ENCODE peak calls at places on chromosome 20, in ten cellular contexts. U, G, E, C, B, K, T, S, Z and H are unnamed samples. For H3K36me3, the result is how much of the 10 kb centered on the place peaks cover.

GRCh38 chr20:21391495-21392298 is 5.6 kb downstream of the NKX2-4 start:
- DNase-seq in Z (no peak), G (peak), B (no peak), C (no peak), U (no peak), E (no peak), T (peak), K (no peak), S (no peak), H (no peak)

GRCh38 chr20:32452776-32453466 is 94.8 kb downstream of the ASXL1 start:
- DNase-seq in B (no peak), E (no peak), C (no peak), U (no peak), K (no peak), S (no peak), G (no peak), T (no peak), Z (no peak), H (no peak)

GRCh38 chr20:35568645-35569044 is 26.8 kb downstream of the ERGIC3 start:
- DNase-seq in B (peak), E (no peak), U (no peak), S (peak), C (peak), T (peak), Z (no peak), G (peak), K (no peak), H (no peak)

GRCh38 chr20:8601542-8601912 is 467.4 kb upstream of the PLCB4 start:
- DNase-seq in K (no peak), T (no peak), S (no peak), C (peak), E (no peak), Z (no peak), G (no peak), U (no peak), B (no peak), H (no peak)

GRCh38 chr20:35555951-35556645 is 14.2 kb downstream of the ERGIC3 start:
- DNase-seq in T (no peak), Z (no peak), E (no peak), S (no peak), U (no peak), K (no peak), C (no peak), B (no peak), G (no peak), H (no peak)

GRCh38 chr20:63218701-63219446 is 2.9 kb upstream of the YTHDF1 start:
- DNase-seq in S (no peak), Z (no peak), U (no peak), B (no peak), E (no peak), G (no peak), C (no peak), K (no peak), T (no peak), H (no peak)

GRCh38 chr20:13325033-13325432 is 104.0 kb downstream of the ISM1 start:
- DNase-seq in Z (no peak), G (peak), E (no peak), B (peak), C (peak), S (peak), U (no peak), T (peak), K (peak), H (peak)

GRCh38 chr20:63215101-63216040 is 560 bp downstream of the YTHDF1 start:
- DNase-seq in U (no peak), S (peak), C (peak), G (peak), B (peak), Z (no peak), T (peak), K (no peak), E (no peak), H (peak)

GRCh38 chr20:63858393-63859165 is 2.7 kb upstream of the ABHD16B start:
- DNase-seq in C (no peak), T (peak), Z (no peak), U (no peak), E (peak), G (peak), K (peak), B (peak), S (peak), H (peak)

GRCh38 chr20:33007376-33008335 is at the start of gene BPIFB2:
- DNase-seq in E (no peak), B (no peak), K (no peak), Z (no peak), U (no peak), G (no peak), T (no peak), S (no peak), C (no peak), H (no peak)

GRCh38 chr20:36773123-36773547 is 428 bp downstream of the DSN1 start:
- DNase-seq in K (no peak), C (no peak), S (peak), U (no peak), B (peak), E (no peak), T (no peak), Z (no peak), G (no peak), H (no peak)

GRCh38 chr20:33947709-33948295 is 45.9 kb upstream of the RALY start:
- DNase-seq in S (peak), Z (no peak), G (peak), K (peak), U (no peak), E (peak), T (peak), C (peak), B (peak), H (peak)

GRCh38 chr20:60057123-60057865 is 99.1 kb downstream of the CDH26 start:
- DNase-seq in K (peak), T (peak), U (peak), B (peak), G (peak), Z (peak), C (peak), E (peak), S (peak), H (peak)

GRCh38 chr20:32828029-32828666 is 8.4 kb downstream of the MAPRE1 start:
- DNase-seq in B (no peak), Z (no peak), U (no peak), T (no peak), E (no peak), C (no peak), K (no peak), S (no peak), G (no peak), H (no peak)

GRCh38 chr20:46199198-46199597 is 81.1 kb downstream of the CD40 start:
- DNase-seq in U (no peak), Z (peak), S (peak), K (peak), B (no peak), E (peak), T (peak), G (peak), C (no peak), H (no peak)

GRCh38 chr20:11130554-11131166 is 456.9 kb upstream of the JAG1 start:
- DNase-seq in B (no peak), K (no peak), S (no peak), U (no peak), G (no peak), E (no peak), T (no peak), Z (no peak), C (no peak), H (no peak)

GRCh38 chr20:36085686-36086267 is 68.8 kb upstream of the EPB41L1 start:
- DNase-seq in U (no peak), Z (peak), T (peak), B (no peak), S (no peak), G (no peak), C (peak), K (no peak), E (no peak), H (peak)

GRCh38 chr20:48594533-48594932 is 233.3 kb downstream of the PREX1 start:
- DNase-seq in G (no peak), E (no peak), U (no peak), Z (no peak), B (peak), C (no peak), K (no peak), T (no peak), S (no peak), H (no peak)

GRCh38 chr20:5779071-5779470 is 28.9 kb downstream of the SHLD1 start:
- DNase-seq in G (no peak), B (no peak), E (no peak), S (no peak), C (no peak), T (no peak), Z (no peak), U (no peak), K (no peak), H (no peak)

GRCh38 chr20:14775778-14776177 is 438.4 kb upstream of the FLRT3 start:
- DNase-seq in B (no peak), S (no peak), U (no peak), C (peak), T (no peak), E (peak), G (no peak), K (no peak), Z (peak), H (peak)

GRCh38 chr20:45927071-45927878 is 7.2 kb upstream of the PCIF1 start:
- DNase-seq in C (no peak), U (no peak), K (no peak), B (no peak), S (no peak), G (no peak), Z (no peak), E (no peak), T (no peak), H (no peak)

GRCh38 chr20:35432430-35432735 is 5.6 kb downstream of the GDF5 start:
- DNase-seq in S (no peak), B (no peak), T (peak), U (no peak), C (no peak), Z (no peak), E (no peak), G (no peak), K (no peak), H (no peak)

GRCh38 chr20:7993238-7993637 is 26.3 kb downstream of the TMX4 start:
- DNase-seq in C (no peak), G (no peak), E (no peak), T (no peak), B (no peak), Z (no peak), K (no peak), S (no peak), U (no peak), H (no peak)

GRCh38 chr20:17854307-17854903 is 114.2 kb downstream of the SNX5 start:
- DNase-seq in Z (peak), U (no peak), B (peak), C (peak), G (peak), K (no peak), S (no peak), T (peak), E (peak), H (no peak)

GRCh38 chr20:63642518-63643247 is 10.5 kb downstream of the STMN3 start:
- DNase-seq in Z (no peak), S (peak), K (no peak), B (no peak), C (peak), G (peak), T (peak), U (no peak), E (no peak), H (no peak)

GRCh38 chr20:653590-654426 is 808 bp upstream of the SRXN1 start:
- DNase-seq in K (no peak), T (no peak), S (no peak), Z (no peak), E (peak), C (peak), G (no peak), U (no peak), B (no peak), H (no peak)

GRCh38 chr20:58327211-58327610 is 17.7 kb downstream of the RAB22A start:
- DNase-seq in E (peak), K (no peak), B (no peak), C (peak), T (no peak), G (no peak), S (no peak), Z (no peak), U (no peak), H (no peak)
- H3K36me3 ChIP-seq in E (under half), K (under half), B (under half), C (under half), T (under half), G (under half), S (under half), Z (under half), U (under half), H (under half)

GRCh38 chr20:41245086-41245707 is 72.3 kb downstream of the ZHX3 start:
- DNase-seq in T (peak), U (no peak), G (peak), E (no peak), C (no peak), Z (no peak), B (no peak), S (peak), K (peak), H (no peak)
- H3K27ac ChIP-seq in T (peak), U (no peak), G (no peak), E (no peak), C (peak), Z (peak), B (no peak), S (no peak), K (peak), H (no peak)

DNA sequence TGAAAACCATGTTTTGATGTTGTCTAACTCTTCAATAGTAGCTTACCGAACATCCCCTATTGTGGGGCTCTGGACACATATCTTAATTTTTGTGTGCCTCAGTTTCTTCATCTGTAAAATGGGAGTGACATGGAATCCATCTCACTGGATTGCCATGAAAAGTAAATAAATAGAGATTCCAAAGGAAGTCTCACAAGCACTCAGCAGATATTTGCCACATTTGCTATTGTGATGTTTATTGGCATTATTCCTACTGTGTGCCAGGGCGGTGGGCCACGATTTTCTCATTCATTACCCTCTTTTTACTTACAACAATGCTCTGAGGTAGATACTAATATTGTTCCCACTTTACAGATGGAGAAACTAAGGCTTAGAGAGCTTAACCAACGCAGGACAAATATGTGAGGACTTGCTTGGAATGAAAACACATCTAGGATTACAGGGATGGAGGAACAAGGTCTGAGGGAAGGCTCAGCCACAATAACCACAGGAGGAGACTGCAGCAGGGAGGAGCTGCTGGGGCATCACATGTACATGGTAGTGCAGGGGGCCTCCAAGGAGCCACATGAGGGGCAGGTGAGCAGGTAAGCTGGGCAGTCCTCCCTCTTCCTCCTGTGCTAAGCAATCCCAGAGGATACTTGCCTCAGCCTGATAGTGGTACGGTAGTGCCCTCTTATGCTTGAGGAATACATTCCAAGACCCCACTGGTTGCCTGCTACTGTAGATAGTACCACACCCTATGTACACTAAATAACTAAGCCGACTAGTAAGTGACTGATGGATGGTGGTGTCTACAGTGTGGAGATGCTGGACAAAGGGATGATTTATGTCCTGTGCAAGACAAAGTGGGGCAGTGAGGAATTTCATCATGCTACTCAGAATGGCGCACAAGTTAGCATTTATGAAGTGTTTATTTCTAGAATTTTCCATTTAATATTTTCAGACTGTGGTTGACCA is 176.9 kb downstream of the FOXA2 start:
- DNase-seq in G (no peak), B (no peak), U (no peak), S (no peak), T (no peak), K (no peak), Z (no peak), C (no peak), E (no peak), H (no peak)
- H3K36me3 ChIP-seq in G (under half), B (under half), U (under half), S (under half), T (under half), K (under half), Z (under half), C (under half), E (under half), H (under half)

DNA sequence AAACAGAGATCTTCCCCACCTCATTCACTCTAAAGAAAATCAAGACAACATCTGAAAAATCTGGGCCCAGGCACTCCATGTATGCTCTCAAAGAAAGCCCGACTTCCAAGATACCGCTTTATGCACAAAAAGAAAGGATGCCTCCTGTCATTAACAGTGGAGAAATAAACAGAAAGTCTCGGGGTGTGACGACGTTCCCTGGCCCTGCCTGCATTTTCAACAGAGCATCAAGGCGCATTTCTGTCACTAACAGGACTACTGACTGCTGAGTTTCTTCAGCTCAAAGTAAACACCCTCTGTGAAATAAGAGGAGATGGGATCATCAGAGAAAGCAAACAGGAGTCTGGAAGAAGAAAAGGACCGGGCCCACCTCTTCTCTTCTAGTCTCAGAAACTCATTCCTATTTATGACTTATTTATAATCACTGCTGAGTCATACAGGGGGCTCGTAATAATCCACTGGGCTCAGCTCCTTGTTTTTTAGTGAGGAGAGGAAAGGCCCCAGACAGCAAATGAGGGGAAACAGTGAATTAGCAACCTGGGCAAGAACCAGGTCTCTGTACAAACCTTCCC is 99.7 kb downstream of the ZMYND8 start:
- DNase-seq in Z (no peak), C (no peak), S (no peak), T (no peak), G (no peak), B (no peak), K (no peak), E (no peak), U (no peak), H (no peak)
- H3K27ac ChIP-seq in Z (peak), C (no peak), S (no peak), T (no peak), G (peak), B (no peak), K (no peak), E (no peak), U (no peak), H (no peak)

GRCh38 chr20:3909952-3910366 is 20.8 kb downstream of the PANK2 start:
- DNase-seq in E (peak), B (no peak), Z (no peak), T (no peak), K (no peak), G (no peak), U (no peak), S (no peak), C (no peak), H (no peak)
- H3K36me3 ChIP-seq in E (half or more), B (half or more), Z (half or more), T (half or more), K (half or more), G (half or more), U (under half), S (under half), C (under half), H (half or more)

DNA sequence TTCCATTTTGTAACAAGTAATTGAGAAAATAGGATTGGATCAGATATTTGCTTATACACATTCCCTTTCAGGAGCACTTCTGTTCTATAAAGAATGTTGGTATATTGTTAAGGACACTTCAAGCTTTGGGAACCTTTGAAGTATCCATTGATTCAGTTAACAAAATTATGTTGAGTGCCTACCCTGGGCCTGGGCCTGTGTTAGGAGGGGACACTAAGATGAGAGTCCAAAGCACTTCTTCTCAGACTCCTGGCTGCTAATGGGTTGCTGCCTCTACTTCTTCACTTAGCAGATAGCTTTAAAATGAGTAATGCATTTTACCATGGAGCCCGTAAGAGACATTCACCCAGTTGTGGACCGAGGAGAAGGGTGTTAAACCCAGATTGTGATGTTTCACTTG is 40.3 kb downstream of the PTPN1 start:
- DNase-seq in G (no peak), E (no peak), T (no peak), U (no peak), C (no peak), K (no peak), B (no peak), Z (no peak), S (no peak), H (no peak)
- H3K27ac ChIP-seq in G (no peak), E (no peak), T (no peak), U (no peak), C (no peak), K (no peak), B (no peak), Z (no peak), S (no peak), H (no peak)

GRCh38 chr20:62010551-62011402 is 54.9 kb downstream of the TAF4 start:
- DNase-seq in K (peak), G (peak), C (peak), S (peak), B (peak), Z (peak), T (peak), U (peak), E (peak), H (peak)

GRCh38 chr20:62011403-62011791 is 54.3 kb downstream of the TAF4 start:
- DNase-seq in E (no peak), T (peak), Z (no peak), B (no peak), U (no peak), G (no peak), C (no peak), K (no peak), S (no peak), H (no peak)

GRCh38 chr20:62009322-62009721 is 56.4 kb downstream of the TAF4 start:
- DNase-seq in C (no peak), U (no peak), K (no peak), S (no peak), T (no peak), Z (no peak), E (no peak), G (no peak), B (no peak), H (no peak)

GRCh38 chr20:62008643-62009183 is 57.0 kb downstream of the TAF4 start:
- DNase-seq in T (no peak), U (no peak), S (no peak), Z (no peak), E (no peak), K (no peak), G (no peak), C (no peak), B (no peak), H (no peak)

GRCh38 chr20:62009869-62010445 is 55.7 kb downstream of the TAF4 start:
- DNase-seq in G (no peak), Z (no peak), S (no peak), K (no peak), B (no peak), C (no peak), T (no peak), E (no peak), U (no peak), H (no peak)
- H3K36me3 ChIP-seq in G (under half), Z (half or more), S (under half), K (half or more), B (half or more), C (under half), T (half or more), E (half or more), U (under half), H (under half)

GRCh38 chr20:38055294-38055693 is 21.7 kb downstream of the RPRD1B start:
- DNase-seq in K (no peak), G (no peak), T (no peak), S (no peak), C (no peak), E (no peak), U (no peak), Z (no peak), B (no peak), H (no peak)

GRCh38 chr20:38050691-38051090 is 17.1 kb downstream of the RPRD1B start:
- DNase-seq in C (no peak), K (no peak), E (no peak), G (no peak), S (no peak), U (no peak), T (no peak), B (no peak), Z (no peak), H (no peak)

GRCh38 chr20:38049800-38050199 is 16.3 kb downstream of the RPRD1B start:
- DNase-seq in B (no peak), S (no peak), C (no peak), T (no peak), U (no peak), Z (no peak), G (no peak), K (no peak), E (no peak), H (peak)

GRCh38 chr20:38054647-38055046 is 21.1 kb downstream of the RPRD1B start:
- DNase-seq in C (no peak), Z (no peak), G (no peak), S (no peak), K (no peak), T (no peak), E (no peak), B (no peak), U (no peak), H (no peak)

GRCh38 chr20:38052870-38053269 is 19.3 kb downstream of the RPRD1B start:
- DNase-seq in K (no peak), G (no peak), E (no peak), U (no peak), C (no peak), T (no peak), S (no peak), Z (no peak), B (no peak), H (no peak)
- H3K27ac ChIP-seq in K (no peak), G (no peak), E (no peak), U (no peak), C (no peak), T (no peak), S (no peak), Z (no peak), B (no peak), H (no peak)

GRCh38 chr20:43463133-43463863 is 5.6 kb downstream of the SRSF6 start:
- DNase-seq in T (no peak), K (no peak), U (no peak), E (no peak), S (no peak), Z (no peak), C (no peak), B (no peak), G (no peak), H (no peak)
- H3K36me3 ChIP-seq in T (half or more), K (half or more), U (under half), E (half or more), S (half or more), Z (half or more), C (under half), B (half or more), G (half or more), H (half or more)